ENCODE peak calls at places on chromosomes 11 and 22, in ten cellular contexts. One of them, this sample, is unnamed.

GRCh38 chr11:11967669-11968510 is 40.5 kb downstream of the DKK3 start:
- DNase-seq in stomach: no peak
- DNase-seq in A549: no peak
- DNase-seq in epithelial cell of proximal tubule: no peak
- DNase-seq in bronchial epithelial cell: no peak
- DNase-seq in endothelial cell of umbilical vein: no peak
- DNase-seq in fibroblast of villous mesenchyme: no peak
- DNase-seq in left ventricle myocardium inferior: peak
- DNase-seq in hepatocyte: no peak
- DNase-seq in left lung: no peak
- DNase-seq in this sample: no peak

GRCh38 chr11:126459691-126460404 is 104.4 kb downstream of the ST3GAL4 start:
- DNase-seq in left lung: peak
- DNase-seq in A549: no peak
- DNase-seq in endothelial cell of umbilical vein: no peak
- DNase-seq in bronchial epithelial cell: no peak
- DNase-seq in stomach: no peak
- DNase-seq in hepatocyte: peak
- DNase-seq in left ventricle myocardium inferior: no peak
- DNase-seq in epithelial cell of proximal tubule: no peak
- DNase-seq in fibroblast of villous mesenchyme: peak
- DNase-seq in this sample: no peak

GRCh38 chr11:13036235-13036634 is 27.1 kb downstream of the RASSF10 start:
- DNase-seq in hepatocyte: no peak
- DNase-seq in left ventricle myocardium inferior: no peak
- DNase-seq in bronchial epithelial cell: no peak
- DNase-seq in fibroblast of villous mesenchyme: no peak
- DNase-seq in endothelial cell of umbilical vein: no peak
- DNase-seq in left lung: no peak
- DNase-seq in A549: no peak
- DNase-seq in stomach: no peak
- DNase-seq in epithelial cell of proximal tubule: no peak
- DNase-seq in this sample: no peak

GRCh38 chr11:102564110-102564509 is 33.6 kb upstream of the MMP7 start:
- DNase-seq in bronchial epithelial cell: peak
- DNase-seq in left ventricle myocardium inferior: no peak
- DNase-seq in endothelial cell of umbilical vein: peak
- DNase-seq in fibroblast of villous mesenchyme: peak
- DNase-seq in left lung: no peak
- DNase-seq in stomach: no peak
- DNase-seq in A549: peak
- DNase-seq in epithelial cell of proximal tubule: no peak
- DNase-seq in hepatocyte: peak
- DNase-seq in this sample: no peak

GRCh38 chr11:123576501-123576900 is 77.9 kb downstream of the SCN3B start:
- DNase-seq in fibroblast of villous mesenchyme: no peak
- DNase-seq in hepatocyte: no peak
- DNase-seq in A549: no peak
- DNase-seq in left lung: no peak
- DNase-seq in epithelial cell of proximal tubule: no peak
- DNase-seq in stomach: no peak
- DNase-seq in bronchial epithelial cell: no peak
- DNase-seq in endothelial cell of umbilical vein: no peak
- DNase-seq in left ventricle myocardium inferior: no peak
- DNase-seq in this sample: no peak

GRCh38 chr22:35313311-35314121 is 13.8 kb downstream of the TOM1 start:
- DNase-seq in bronchial epithelial cell: peak
- DNase-seq in left lung: no peak
- DNase-seq in endothelial cell of umbilical vein: peak
- DNase-seq in stomach: peak
- DNase-seq in A549: peak
- DNase-seq in epithelial cell of proximal tubule: peak
- DNase-seq in left ventricle myocardium inferior: peak
- DNase-seq in fibroblast of villous mesenchyme: peak
- DNase-seq in hepatocyte: peak
- DNase-seq in this sample: peak

GRCh38 chr11:19313140-19313539 is 72.4 kb upstream of the E2F8 start:
- DNase-seq in A549: no peak
- DNase-seq in fibroblast of villous mesenchyme: no peak
- DNase-seq in bronchial epithelial cell: no peak
- DNase-seq in hepatocyte: no peak
- DNase-seq in left ventricle myocardium inferior: no peak
- DNase-seq in endothelial cell of umbilical vein: no peak
- DNase-seq in epithelial cell of proximal tubule: no peak
- DNase-seq in left lung: no peak
- DNase-seq in stomach: no peak
- DNase-seq in this sample: no peak

GRCh38 chr11:76242004-76242779 is 35.9 kb upstream of the WNT11 start:
- DNase-seq in fibroblast of villous mesenchyme: no peak
- DNase-seq in left lung: no peak
- DNase-seq in stomach: no peak
- DNase-seq in left ventricle myocardium inferior: no peak
- DNase-seq in endothelial cell of umbilical vein: no peak
- DNase-seq in A549: no peak
- DNase-seq in hepatocyte: no peak
- DNase-seq in epithelial cell of proximal tubule: no peak
- DNase-seq in bronchial epithelial cell: no peak
- DNase-seq in this sample: no peak

DNA sequence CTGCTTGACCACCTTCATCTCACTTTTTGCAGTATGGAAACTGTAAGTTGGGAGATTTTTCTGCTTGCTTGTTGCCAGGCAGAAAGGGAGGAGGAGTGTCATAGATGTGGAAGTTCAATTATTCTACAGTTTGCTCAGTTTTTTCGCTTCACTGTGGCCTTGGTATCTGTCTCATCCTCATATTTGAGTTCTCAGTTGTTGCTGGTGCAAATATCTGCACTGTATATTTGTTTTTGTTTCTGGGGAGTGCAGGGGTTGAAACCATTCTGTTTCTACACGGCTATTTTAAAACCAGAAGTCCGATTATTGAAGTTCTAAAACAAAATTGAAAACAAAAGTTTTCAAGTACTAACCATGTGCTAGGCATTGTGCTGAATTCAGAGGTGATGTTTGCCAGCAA is 153.4 kb downstream of the JRKL start:
- DNase-seq in stomach: no peak
- DNase-seq in fibroblast of villous mesenchyme: no peak
- DNase-seq in bronchial epithelial cell: no peak
- DNase-seq in left ventricle myocardium inferior: no peak
- DNase-seq in epithelial cell of proximal tubule: no peak
- DNase-seq in left lung: no peak
- DNase-seq in hepatocyte: no peak
- DNase-seq in A549: no peak
- DNase-seq in endothelial cell of umbilical vein: no peak
- DNase-seq in this sample: no peak
- H3K4me3 ChIP-seq in stomach: no peak
- H3K4me3 ChIP-seq in fibroblast of villous mesenchyme: no peak
- H3K4me3 ChIP-seq in bronchial epithelial cell: no peak
- H3K4me3 ChIP-seq in left ventricle myocardium inferior: no peak
- H3K4me3 ChIP-seq in epithelial cell of proximal tubule: no peak
- H3K4me3 ChIP-seq in left lung: no peak
- H3K4me3 ChIP-seq in hepatocyte: no peak
- H3K4me3 ChIP-seq in A549: no peak
- H3K4me3 ChIP-seq in endothelial cell of umbilical vein: no peak
- H3K4me3 ChIP-seq in this sample: no peak

DNA sequence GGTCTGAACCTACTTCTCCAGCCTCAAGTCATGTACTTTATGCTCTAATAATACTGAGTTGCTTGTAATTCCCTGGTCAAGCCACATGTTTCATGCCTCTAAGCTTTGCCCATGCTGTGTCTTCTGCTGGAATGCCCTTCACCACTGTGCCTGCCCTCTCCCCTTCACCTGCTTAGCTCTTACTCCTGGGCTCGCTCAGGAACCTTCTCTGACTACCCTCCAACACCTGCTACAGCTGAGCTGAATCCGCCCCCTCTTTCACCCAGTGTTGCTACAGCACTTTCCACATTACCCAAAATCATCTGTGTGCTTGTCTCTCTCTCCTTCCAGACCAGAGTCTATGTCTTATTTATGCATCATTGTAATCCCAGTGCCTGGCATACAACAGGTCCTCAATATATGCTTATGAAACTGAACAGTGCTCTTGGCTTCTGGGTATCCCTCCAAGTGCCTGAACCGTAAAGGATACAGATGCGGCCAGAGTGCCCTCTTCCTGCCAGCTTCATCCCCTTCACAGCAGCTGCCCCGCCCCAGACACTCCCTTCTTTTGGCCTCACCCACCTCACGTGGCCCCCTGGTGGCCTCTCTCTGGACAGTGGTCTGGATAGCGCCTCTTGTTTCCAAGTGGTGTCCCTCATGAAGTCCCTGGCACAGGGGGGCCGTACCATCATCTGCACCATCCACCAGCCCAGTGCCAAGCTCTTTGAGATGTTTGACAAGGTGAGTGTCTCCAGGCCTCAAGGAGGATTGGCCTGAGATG is 7.1 kb downstream of the ABCG4 start:
- DNase-seq in stomach: no peak
- DNase-seq in A549: peak
- DNase-seq in epithelial cell of proximal tubule: no peak
- DNase-seq in fibroblast of villous mesenchyme: peak
- DNase-seq in left ventricle myocardium inferior: no peak
- DNase-seq in left lung: no peak
- DNase-seq in bronchial epithelial cell: no peak
- DNase-seq in endothelial cell of umbilical vein: no peak
- DNase-seq in hepatocyte: no peak
- DNase-seq in this sample: no peak
- TF ChIP-seq CTCF in stomach: no peak
- TF ChIP-seq CTCF in A549: no peak
- TF ChIP-seq CTCF in epithelial cell of proximal tubule: no peak
- TF ChIP-seq CTCF in fibroblast of villous mesenchyme: peak
- TF ChIP-seq CTCF in left ventricle myocardium inferior: no peak
- TF ChIP-seq CTCF in left lung: no peak
- TF ChIP-seq CTCF in bronchial epithelial cell: peak
- TF ChIP-seq CTCF in endothelial cell of umbilical vein: peak
- TF ChIP-seq CTCF in hepatocyte: no peak
- TF ChIP-seq CTCF in this sample: no peak

DNA sequence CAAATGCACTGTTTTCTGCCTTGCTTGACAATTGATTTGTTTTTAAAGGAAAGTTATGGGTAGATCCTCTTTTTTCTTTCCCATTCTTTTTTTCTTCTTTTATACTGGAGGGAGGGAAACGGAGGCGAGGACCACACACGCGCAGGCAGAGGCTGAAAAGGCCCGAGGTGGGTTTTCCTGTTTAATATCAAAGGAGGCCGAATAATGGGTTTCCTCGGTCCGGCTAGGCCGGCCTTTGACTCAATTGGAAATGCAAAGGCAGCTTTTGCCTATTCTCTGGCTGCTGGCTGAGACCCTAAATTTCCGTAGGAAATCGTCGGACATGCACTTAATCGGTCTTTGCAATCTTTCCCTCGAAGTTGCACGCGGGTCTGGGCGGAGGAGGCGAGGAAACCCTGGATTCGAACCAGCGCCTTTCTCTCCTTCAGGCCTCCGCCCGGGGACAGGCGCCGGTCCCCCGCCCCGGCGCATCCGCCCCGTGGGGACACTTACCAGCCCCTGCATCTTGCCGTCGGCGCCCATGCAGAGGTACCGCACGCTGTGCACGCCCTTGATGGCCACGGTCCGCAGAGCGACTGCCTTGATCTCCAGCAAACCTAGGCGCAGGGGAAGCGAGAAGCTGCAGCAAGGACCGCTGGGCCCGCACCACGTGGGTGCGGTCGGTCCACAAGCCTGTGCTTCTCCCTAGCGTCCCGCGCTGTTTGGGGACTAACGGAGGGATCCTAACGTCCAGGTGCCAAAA is 882 bp downstream of the FGF19 start:
- DNase-seq in bronchial epithelial cell: no peak
- DNase-seq in A549: no peak
- DNase-seq in fibroblast of villous mesenchyme: no peak
- DNase-seq in left ventricle myocardium inferior: no peak
- DNase-seq in endothelial cell of umbilical vein: no peak
- DNase-seq in hepatocyte: no peak
- DNase-seq in left lung: no peak
- DNase-seq in stomach: no peak
- DNase-seq in epithelial cell of proximal tubule: no peak
- DNase-seq in this sample: no peak
- H3K4me3 ChIP-seq in bronchial epithelial cell: no peak
- H3K4me3 ChIP-seq in A549: no peak
- H3K4me3 ChIP-seq in fibroblast of villous mesenchyme: no peak
- H3K4me3 ChIP-seq in left ventricle myocardium inferior: no peak
- H3K4me3 ChIP-seq in endothelial cell of umbilical vein: no peak
- H3K4me3 ChIP-seq in hepatocyte: no peak
- H3K4me3 ChIP-seq in left lung: no peak
- H3K4me3 ChIP-seq in stomach: no peak
- H3K4me3 ChIP-seq in epithelial cell of proximal tubule: no peak
- H3K4me3 ChIP-seq in this sample: no peak

GRCh38 chr11:73142128-73142377 is at the start of gene FCHSD2:
- DNase-seq in stomach: no peak
- DNase-seq in A549: no peak
- DNase-seq in bronchial epithelial cell: no peak
- DNase-seq in epithelial cell of proximal tubule: no peak
- DNase-seq in left ventricle myocardium inferior: no peak
- DNase-seq in endothelial cell of umbilical vein: no peak
- DNase-seq in hepatocyte: no peak
- DNase-seq in fibroblast of villous mesenchyme: no peak
- DNase-seq in left lung: peak
- DNase-seq in this sample: no peak

GRCh38 chr11:73145986-73146575 is 4.0 kb upstream of the FCHSD2 start:
- DNase-seq in hepatocyte: no peak
- DNase-seq in epithelial cell of proximal tubule: no peak
- DNase-seq in bronchial epithelial cell: no peak
- DNase-seq in left ventricle myocardium inferior: no peak
- DNase-seq in fibroblast of villous mesenchyme: no peak
- DNase-seq in stomach: peak
- DNase-seq in endothelial cell of umbilical vein: no peak
- DNase-seq in A549: no peak
- DNase-seq in left lung: no peak
- DNase-seq in this sample: no peak

GRCh38 chr11:73141031-73141308 is 1.1 kb downstream of the FCHSD2 start:
- DNase-seq in left lung: peak
- DNase-seq in A549: peak
- DNase-seq in left ventricle myocardium inferior: peak
- DNase-seq in hepatocyte: peak
- DNase-seq in bronchial epithelial cell: no peak
- DNase-seq in endothelial cell of umbilical vein: no peak
- DNase-seq in epithelial cell of proximal tubule: no peak
- DNase-seq in fibroblast of villous mesenchyme: no peak
- DNase-seq in stomach: no peak
- DNase-seq in this sample: no peak

GRCh38 chr11:73141309-73142127 is 600 bp downstream of the FCHSD2 start:
- DNase-seq in stomach: peak
- DNase-seq in epithelial cell of proximal tubule: no peak
- DNase-seq in fibroblast of villous mesenchyme: peak
- DNase-seq in A549: peak
- DNase-seq in endothelial cell of umbilical vein: peak
- DNase-seq in left ventricle myocardium inferior: peak
- DNase-seq in bronchial epithelial cell: peak
- DNase-seq in left lung: peak
- DNase-seq in hepatocyte: peak
- DNase-seq in this sample: no peak

DNA sequence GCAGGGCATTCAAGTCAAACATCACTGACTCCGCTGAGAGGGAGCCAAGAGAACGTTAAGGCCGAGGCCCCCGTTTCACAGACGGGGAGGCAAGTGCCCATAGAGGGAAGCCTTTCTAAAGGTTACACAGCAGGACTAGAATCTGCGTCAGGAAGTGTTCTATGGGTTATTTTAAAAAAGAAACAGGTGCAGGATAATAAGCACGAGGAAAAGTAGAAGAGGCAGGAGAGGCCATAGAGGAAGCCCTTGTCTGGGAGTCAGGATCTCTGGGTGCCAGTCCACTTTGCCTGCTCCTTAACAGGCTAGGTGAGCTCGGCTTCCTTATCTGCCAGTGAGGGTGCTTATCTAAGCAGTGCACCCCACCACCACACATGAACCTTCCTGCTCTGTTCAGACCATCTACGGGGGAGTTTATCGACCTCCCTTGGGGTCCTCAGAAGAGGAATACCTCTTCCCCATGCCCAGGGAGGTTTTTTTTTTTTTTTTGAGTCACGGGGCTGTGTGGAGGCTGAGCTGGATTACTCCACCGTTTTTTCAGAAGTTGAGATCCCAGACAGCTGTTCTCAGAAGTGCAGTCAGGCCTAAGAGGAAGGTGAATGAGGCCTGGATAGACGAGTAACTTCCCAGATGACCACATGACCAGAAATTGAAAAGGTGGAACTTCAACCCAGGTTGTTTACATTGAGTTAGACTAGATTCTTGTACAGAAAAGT is 1.2 kb upstream of the FCHSD2 start:
- DNase-seq in hepatocyte: peak
- DNase-seq in endothelial cell of umbilical vein: peak
- DNase-seq in A549: no peak
- DNase-seq in fibroblast of villous mesenchyme: peak
- DNase-seq in bronchial epithelial cell: no peak
- DNase-seq in epithelial cell of proximal tubule: no peak
- DNase-seq in stomach: no peak
- DNase-seq in left lung: no peak
- DNase-seq in left ventricle myocardium inferior: no peak
- DNase-seq in this sample: no peak
- TF ChIP-seq CTCF in hepatocyte: no peak
- TF ChIP-seq CTCF in endothelial cell of umbilical vein: no peak
- TF ChIP-seq CTCF in A549: no peak
- TF ChIP-seq CTCF in fibroblast of villous mesenchyme: no peak
- TF ChIP-seq CTCF in bronchial epithelial cell: no peak
- TF ChIP-seq CTCF in epithelial cell of proximal tubule: no peak
- TF ChIP-seq CTCF in stomach: no peak
- TF ChIP-seq CTCF in left lung: no peak
- TF ChIP-seq CTCF in left ventricle myocardium inferior: no peak
- TF ChIP-seq CTCF in this sample: no peak